ENCODE peak calls at places on chromosomes 12 and 14, in ten cellular contexts. One of them, this sample, is unnamed. For H3K4me1, the result is how much of the 10 kb centered on the place peaks cover.

GRCh38 chr12:53504004-53504920 is 3.0 kb downstream of the NPFF start:
- DNase-seq in spleen: no peak
- DNase-seq in sigmoid colon: peak
- DNase-seq in ascending aorta: peak
- DNase-seq in mucosa of descending colon: no peak
- DNase-seq in SK-N-SH: no peak
- DNase-seq in lower lobe of right lung: no peak
- DNase-seq in A549: no peak
- DNase-seq in body of pancreas: no peak
- DNase-seq in fibroblast of lung: no peak
- DNase-seq in this sample: no peak

GRCh38 chr14:99324291-99324690 is 52.3 kb upstream of the BCL11B start:
- DNase-seq in spleen: no peak
- DNase-seq in sigmoid colon: no peak
- DNase-seq in ascending aorta: no peak
- DNase-seq in mucosa of descending colon: no peak
- DNase-seq in SK-N-SH: no peak
- DNase-seq in lower lobe of right lung: no peak
- DNase-seq in A549: no peak
- DNase-seq in body of pancreas: no peak
- DNase-seq in fibroblast of lung: no peak
- DNase-seq in this sample: no peak

GRCh38 chr14:103867523-103867953 is 20.2 kb upstream of the PPP1R13B start:
- DNase-seq in spleen: no peak
- DNase-seq in sigmoid colon: peak
- DNase-seq in ascending aorta: no peak
- DNase-seq in mucosa of descending colon: no peak
- DNase-seq in SK-N-SH: peak
- DNase-seq in lower lobe of right lung: peak
- DNase-seq in A549: no peak
- DNase-seq in body of pancreas: peak
- DNase-seq in fibroblast of lung: no peak
- DNase-seq in this sample: no peak

GRCh38 chr14:104558231-104559042 is 21.1 kb upstream of the C14orf180 start:
- DNase-seq in spleen: no peak
- DNase-seq in sigmoid colon: no peak
- DNase-seq in ascending aorta: no peak
- DNase-seq in mucosa of descending colon: no peak
- DNase-seq in SK-N-SH: no peak
- DNase-seq in lower lobe of right lung: peak
- DNase-seq in A549: no peak
- DNase-seq in body of pancreas: no peak
- DNase-seq in fibroblast of lung: no peak
- DNase-seq in this sample: no peak

GRCh38 chr12:18897816-18898215 is 159.9 kb downstream of the CAPZA3 start:
- DNase-seq in spleen: no peak
- DNase-seq in sigmoid colon: no peak
- DNase-seq in ascending aorta: no peak
- DNase-seq in mucosa of descending colon: no peak
- DNase-seq in SK-N-SH: no peak
- DNase-seq in lower lobe of right lung: no peak
- DNase-seq in A549: no peak
- DNase-seq in body of pancreas: no peak
- DNase-seq in fibroblast of lung: no peak
- DNase-seq in this sample: no peak

GRCh38 chr12:52525661-52526499 is 5.7 kb upstream of the KRT5 start:
- DNase-seq in spleen: no peak
- DNase-seq in sigmoid colon: no peak
- DNase-seq in ascending aorta: peak
- DNase-seq in mucosa of descending colon: no peak
- DNase-seq in SK-N-SH: no peak
- DNase-seq in lower lobe of right lung: no peak
- DNase-seq in A549: no peak
- DNase-seq in body of pancreas: no peak
- DNase-seq in fibroblast of lung: no peak
- DNase-seq in this sample: no peak

GRCh38 chr14:105926415-105927093 is 400.2 kb downstream of the TMEM121 start:
- DNase-seq in spleen: peak
- DNase-seq in sigmoid colon: peak
- DNase-seq in ascending aorta: peak
- DNase-seq in mucosa of descending colon: no peak
- DNase-seq in SK-N-SH: no peak
- DNase-seq in lower lobe of right lung: peak
- DNase-seq in A549: no peak
- DNase-seq in body of pancreas: no peak
- DNase-seq in fibroblast of lung: no peak
- DNase-seq in this sample: no peak

GRCh38 chr12:6340745-6341438 is 984 bp downstream of the TNFRSF1A start:
- DNase-seq in spleen: peak
- DNase-seq in sigmoid colon: no peak
- DNase-seq in ascending aorta: no peak
- DNase-seq in mucosa of descending colon: no peak
- DNase-seq in SK-N-SH: no peak
- DNase-seq in lower lobe of right lung: no peak
- DNase-seq in A549: no peak
- DNase-seq in body of pancreas: peak
- DNase-seq in fibroblast of lung: no peak
- DNase-seq in this sample: no peak

DNA sequence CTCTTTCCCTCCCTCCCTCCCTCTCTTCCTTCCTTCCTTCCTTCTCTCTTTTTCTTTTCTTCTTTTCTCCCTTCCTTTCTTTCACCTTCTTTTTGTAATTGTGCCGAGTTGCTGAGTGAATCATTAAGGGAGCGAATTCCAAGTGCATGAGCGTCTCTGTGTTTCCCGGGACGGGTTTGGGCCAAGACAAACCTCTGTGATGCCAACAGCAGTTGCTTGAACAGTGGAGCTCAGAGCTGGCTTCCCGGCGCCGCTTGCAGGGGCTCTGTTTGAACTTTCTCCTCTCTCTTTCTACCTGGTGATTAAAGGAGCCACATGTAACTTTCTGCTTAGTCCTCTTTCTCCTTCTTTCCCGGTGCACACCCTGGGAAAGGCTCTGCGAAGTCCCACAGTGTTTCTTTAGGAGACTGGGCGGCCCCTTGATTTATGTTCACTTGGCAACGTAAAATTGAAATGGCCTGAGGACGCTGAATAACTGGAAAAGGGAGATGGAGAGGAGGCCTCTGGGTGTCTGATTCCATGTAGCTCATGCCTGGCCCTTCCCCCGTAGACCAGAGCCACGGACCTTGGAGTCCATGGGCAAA is 33.7 kb upstream of the MAP1LC3B2 start:
- DNase-seq in spleen: no peak
- DNase-seq in sigmoid colon: peak
- DNase-seq in ascending aorta: peak
- DNase-seq in mucosa of descending colon: peak
- DNase-seq in SK-N-SH: no peak
- DNase-seq in lower lobe of right lung: no peak
- DNase-seq in A549: peak
- DNase-seq in body of pancreas: peak
- DNase-seq in fibroblast of lung: peak
- DNase-seq in this sample: no peak
- TF ChIP-seq CTCF in spleen: no peak
- TF ChIP-seq CTCF in sigmoid colon: no peak
- TF ChIP-seq CTCF in ascending aorta: no peak
- TF ChIP-seq CTCF in mucosa of descending colon: no peak
- TF ChIP-seq CTCF in SK-N-SH: no peak
- TF ChIP-seq CTCF in lower lobe of right lung: no peak
- TF ChIP-seq CTCF in A549: no peak
- TF ChIP-seq CTCF in body of pancreas: no peak
- TF ChIP-seq CTCF in fibroblast of lung: no peak
- TF ChIP-seq CTCF in this sample: no peak

DNA sequence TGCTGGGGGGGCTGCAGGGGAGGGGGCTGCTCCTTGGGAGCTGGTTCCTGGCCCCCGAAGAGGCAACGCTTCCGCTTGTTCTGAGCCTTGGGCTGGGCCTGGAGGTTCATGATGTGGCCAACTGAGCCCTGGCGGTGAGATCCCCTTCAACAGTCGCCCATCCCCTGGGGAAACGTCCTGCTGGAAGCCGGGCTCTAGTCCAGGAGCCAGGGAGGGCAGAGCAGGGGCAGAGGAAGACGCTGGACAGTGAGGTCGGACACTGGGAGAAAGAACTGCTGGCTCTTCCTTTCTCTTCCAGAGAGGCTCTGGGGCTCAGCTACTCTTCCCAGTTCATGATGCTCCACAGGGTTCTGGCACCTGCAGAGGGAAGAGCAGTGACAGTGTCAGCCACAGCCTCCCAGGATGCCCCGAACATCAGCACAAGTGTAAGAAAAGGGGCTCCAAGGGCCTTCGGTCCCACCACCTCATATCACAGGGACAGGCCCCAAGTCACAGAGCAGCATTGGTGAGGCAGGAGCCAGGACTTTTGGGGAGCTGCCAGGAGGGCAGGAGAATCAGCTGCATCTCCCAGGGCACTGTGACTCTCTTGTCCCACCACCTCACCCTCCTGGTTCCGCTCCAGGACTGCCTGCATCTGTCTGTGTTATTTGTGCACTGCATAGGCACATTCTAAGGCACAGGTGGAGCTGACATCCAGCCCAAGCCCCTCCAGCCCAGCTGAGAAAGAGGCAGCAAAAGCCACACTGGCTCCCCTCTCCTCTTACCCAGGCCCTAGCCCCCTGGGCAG is 25.9 kb upstream of the PNMA1 start:
- DNase-seq in spleen: peak
- DNase-seq in sigmoid colon: peak
- DNase-seq in ascending aorta: no peak
- DNase-seq in mucosa of descending colon: peak
- DNase-seq in SK-N-SH: no peak
- DNase-seq in lower lobe of right lung: no peak
- DNase-seq in A549: no peak
- DNase-seq in body of pancreas: no peak
- DNase-seq in fibroblast of lung: no peak
- DNase-seq in this sample: no peak
- H3K4me1 ChIP-seq in spleen: half or more
- H3K4me1 ChIP-seq in sigmoid colon: under half
- H3K4me1 ChIP-seq in ascending aorta: half or more
- H3K4me1 ChIP-seq in mucosa of descending colon: half or more
- H3K4me1 ChIP-seq in SK-N-SH: under half
- H3K4me1 ChIP-seq in lower lobe of right lung: half or more
- H3K4me1 ChIP-seq in A549: half or more
- H3K4me1 ChIP-seq in body of pancreas: half or more
- H3K4me1 ChIP-seq in fibroblast of lung: under half
- H3K4me1 ChIP-seq in this sample: half or more

GRCh38 chr12:7935464-7935772 is 569 bp downstream of the SLC2A3 start:
- DNase-seq in spleen: no peak
- DNase-seq in sigmoid colon: no peak
- DNase-seq in ascending aorta: no peak
- DNase-seq in mucosa of descending colon: no peak
- DNase-seq in SK-N-SH: no peak
- DNase-seq in lower lobe of right lung: no peak
- DNase-seq in A549: no peak
- DNase-seq in body of pancreas: no peak
- DNase-seq in fibroblast of lung: no peak
- DNase-seq in this sample: no peak

GRCh38 chr12:7935773-7936581 is at the start of gene SLC2A3:
- DNase-seq in spleen: no peak
- DNase-seq in sigmoid colon: peak
- DNase-seq in ascending aorta: peak
- DNase-seq in mucosa of descending colon: peak
- DNase-seq in SK-N-SH: peak
- DNase-seq in lower lobe of right lung: no peak
- DNase-seq in A549: peak
- DNase-seq in body of pancreas: peak
- DNase-seq in fibroblast of lung: peak
- DNase-seq in this sample: peak

GRCh38 chr12:7934560-7935463 is 1.2 kb downstream of the SLC2A3 start:
- DNase-seq in spleen: no peak
- DNase-seq in sigmoid colon: no peak
- DNase-seq in ascending aorta: no peak
- DNase-seq in mucosa of descending colon: peak
- DNase-seq in SK-N-SH: no peak
- DNase-seq in lower lobe of right lung: no peak
- DNase-seq in A549: no peak
- DNase-seq in body of pancreas: no peak
- DNase-seq in fibroblast of lung: no peak
- DNase-seq in this sample: no peak

GRCh38 chr12:7940906-7941305 is 4.9 kb upstream of the SLC2A3 start:
- DNase-seq in spleen: no peak
- DNase-seq in sigmoid colon: no peak
- DNase-seq in ascending aorta: no peak
- DNase-seq in mucosa of descending colon: no peak
- DNase-seq in SK-N-SH: no peak
- DNase-seq in lower lobe of right lung: no peak
- DNase-seq in A549: no peak
- DNase-seq in body of pancreas: no peak
- DNase-seq in fibroblast of lung: no peak
- DNase-seq in this sample: no peak

DNA sequence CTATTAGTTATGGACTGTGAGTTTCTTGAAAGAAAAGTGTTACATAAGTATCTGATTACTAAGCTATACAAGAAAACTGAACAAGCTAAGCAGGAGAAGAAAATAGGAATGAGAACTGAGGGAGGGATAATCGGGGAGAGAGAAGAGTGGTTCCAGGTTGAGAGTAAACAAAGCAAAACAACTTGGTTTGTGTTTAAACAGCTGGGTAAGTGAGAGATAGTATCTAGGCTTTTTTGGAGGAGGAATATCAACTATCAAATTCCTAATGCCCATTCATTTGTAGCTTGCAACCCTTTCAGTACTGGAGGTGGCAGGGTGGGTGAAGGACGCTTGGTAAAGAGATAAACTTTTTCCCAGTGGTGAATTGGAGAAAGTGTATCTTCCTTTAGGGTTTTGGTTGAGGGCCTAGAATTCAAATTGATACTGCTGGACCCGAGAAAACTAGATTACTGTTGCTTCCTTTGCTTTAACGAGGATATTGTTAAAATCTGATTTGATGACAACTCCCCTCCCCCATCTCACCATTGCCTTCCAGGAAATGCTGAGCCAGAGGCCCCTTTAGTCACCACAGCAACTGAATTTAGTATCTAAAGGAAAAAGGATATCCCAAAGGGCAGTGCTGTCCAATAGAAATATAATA is 2.0 kb upstream of the SLC2A3 start:
- DNase-seq in spleen: no peak
- DNase-seq in sigmoid colon: no peak
- DNase-seq in ascending aorta: no peak
- DNase-seq in mucosa of descending colon: no peak
- DNase-seq in SK-N-SH: no peak
- DNase-seq in lower lobe of right lung: no peak
- DNase-seq in A549: peak
- DNase-seq in body of pancreas: no peak
- DNase-seq in fibroblast of lung: peak
- DNase-seq in this sample: no peak
- TF ChIP-seq CTCF in spleen: no peak
- TF ChIP-seq CTCF in sigmoid colon: no peak
- TF ChIP-seq CTCF in ascending aorta: no peak
- TF ChIP-seq CTCF in mucosa of descending colon: no peak
- TF ChIP-seq CTCF in SK-N-SH: peak
- TF ChIP-seq CTCF in lower lobe of right lung: peak
- TF ChIP-seq CTCF in A549: peak
- TF ChIP-seq CTCF in body of pancreas: no peak
- TF ChIP-seq CTCF in fibroblast of lung: no peak
- TF ChIP-seq CTCF in this sample: peak

GRCh38 chr12:1716911-1717310 is 26.0 kb downstream of the ADIPOR2 start:
- DNase-seq in spleen: no peak
- DNase-seq in sigmoid colon: no peak
- DNase-seq in ascending aorta: no peak
- DNase-seq in mucosa of descending colon: no peak
- DNase-seq in SK-N-SH: no peak
- DNase-seq in lower lobe of right lung: no peak
- DNase-seq in A549: no peak
- DNase-seq in body of pancreas: no peak
- DNase-seq in fibroblast of lung: no peak
- DNase-seq in this sample: no peak

GRCh38 chr12:1716215-1716862 is 25.5 kb downstream of the ADIPOR2 start:
- DNase-seq in spleen: no peak
- DNase-seq in sigmoid colon: no peak
- DNase-seq in ascending aorta: no peak
- DNase-seq in mucosa of descending colon: no peak
- DNase-seq in SK-N-SH: no peak
- DNase-seq in lower lobe of right lung: no peak
- DNase-seq in A549: no peak
- DNase-seq in body of pancreas: no peak
- DNase-seq in fibroblast of lung: peak
- DNase-seq in this sample: no peak

GRCh38 chr12:1720494-1720893 is 29.6 kb downstream of the ADIPOR2 start:
- DNase-seq in spleen: no peak
- DNase-seq in sigmoid colon: no peak
- DNase-seq in ascending aorta: no peak
- DNase-seq in mucosa of descending colon: no peak
- DNase-seq in SK-N-SH: no peak
- DNase-seq in lower lobe of right lung: no peak
- DNase-seq in A549: no peak
- DNase-seq in body of pancreas: no peak
- DNase-seq in fibroblast of lung: no peak
- DNase-seq in this sample: no peak

GRCh38 chr12:1724250-1724649 is 33.4 kb downstream of the ADIPOR2 start:
- DNase-seq in spleen: no peak
- DNase-seq in sigmoid colon: no peak
- DNase-seq in ascending aorta: no peak
- DNase-seq in mucosa of descending colon: no peak
- DNase-seq in SK-N-SH: no peak
- DNase-seq in lower lobe of right lung: no peak
- DNase-seq in A549: no peak
- DNase-seq in body of pancreas: no peak
- DNase-seq in fibroblast of lung: no peak
- DNase-seq in this sample: no peak

DNA sequence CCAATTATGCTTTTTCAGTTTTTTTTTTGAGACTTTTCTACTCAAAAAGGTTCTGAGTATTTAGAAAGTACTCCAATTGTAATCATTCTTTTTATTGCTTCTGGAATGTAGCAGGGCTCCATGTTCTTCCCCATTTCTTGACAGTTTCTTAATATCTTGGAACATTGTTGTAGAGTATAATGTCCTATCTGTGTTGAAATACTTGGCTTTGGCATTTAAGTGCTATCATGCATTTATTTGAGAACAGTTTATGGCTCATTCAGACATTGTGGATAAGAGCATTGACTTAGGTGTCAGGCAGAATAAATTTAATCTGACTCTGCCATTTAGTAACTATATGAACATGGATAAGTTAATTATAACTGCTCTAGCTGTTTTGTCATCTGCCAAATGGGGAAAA is 28.3 kb downstream of the ADIPOR2 start:
- DNase-seq in spleen: no peak
- DNase-seq in sigmoid colon: no peak
- DNase-seq in ascending aorta: no peak
- DNase-seq in mucosa of descending colon: no peak
- DNase-seq in SK-N-SH: no peak
- DNase-seq in lower lobe of right lung: no peak
- DNase-seq in A549: no peak
- DNase-seq in body of pancreas: no peak
- DNase-seq in fibroblast of lung: peak
- DNase-seq in this sample: no peak
- H3K4me1 ChIP-seq in spleen: half or more
- H3K4me1 ChIP-seq in sigmoid colon: under half
- H3K4me1 ChIP-seq in ascending aorta: under half
- H3K4me1 ChIP-seq in mucosa of descending colon: under half
- H3K4me1 ChIP-seq in SK-N-SH: under half
- H3K4me1 ChIP-seq in lower lobe of right lung: under half
- H3K4me1 ChIP-seq in A549: under half
- H3K4me1 ChIP-seq in body of pancreas: half or more
- H3K4me1 ChIP-seq in fibroblast of lung: under half
- H3K4me1 ChIP-seq in this sample: under half